ENCODE peak calls at places on chromosomes 7 and 10, in six cellular contexts. S is colonic mucosa, U is lower lobe of right lung, I is hepatocyte, D is vagina, T is fibroblast of lung. O is an unnamed sample.

GRCh38 chr10:114403545-114404161 is 649 bp downstream of the AFAP1L2 start:
- DNase-seq in S (peak; percentile 34), U (no peak), I (no peak), D (no peak), T (no peak), O (no peak)

GRCh38 chr7:112400141-112400540 is 50.1 kb upstream of the IFRD1 start:
- DNase-seq in S (no peak), U (no peak), I (no peak), D (no peak), T (no peak), O (peak; percentile 49)

GRCh38 chr7:41809487-41810257 is 106.8 kb upstream of the INHBA start:
- DNase-seq in S (no peak), U (peak; percentile 54), I (no peak), D (no peak), T (peak; percentile 44), O (no peak)

GRCh38 chr10:127041561-127041960 is 136.3 kb downstream of the DOCK1 start:
- DNase-seq in S (peak; percentile 7), U (no peak), I (no peak), D (no peak), T (peak; percentile 98), O (peak; percentile 91)

GRCh38 chr7:139947021-139947420 is 115.7 kb downstream of the PARP12 start:
- DNase-seq in S (no peak), U (no peak), I (no peak), D (no peak), T (no peak), O (no peak)

GRCh38 chr10:34470307-34470706 is 344.8 kb downstream of the PARD3 start:
- DNase-seq in S (no peak), U (no peak), I (no peak), D (no peak), T (no peak), O (no peak)

GRCh38 chr7:5422324-5423271 is 1.0 kb downstream of the TNRC18 start:
- DNase-seq in S (no peak), U (peak; percentile 63), I (peak; percentile 49), D (no peak), T (peak; percentile 35), O (peak; percentile 93)

GRCh38 chr10:48931188-48931587 is 8.5 kb downstream of the LRRC18 start:
- DNase-seq in S (no peak), U (no peak), I (no peak), D (peak; percentile 70), T (no peak), O (no peak)

GRCh38 chr7:123879628-123880027 is 34.7 kb downstream of the HYAL4 start:
- DNase-seq in S (no peak), U (no peak), I (no peak), D (no peak), T (no peak), O (no peak)

GRCh38 chr7:5222861-5223411 is 32.9 kb downstream of the WIPI2 start:
- DNase-seq in S (no peak), U (peak; percentile 85), I (peak; percentile 83), D (no peak), T (no peak), O (no peak)

GRCh38 chr7:66380285-66380888 is 175.3 kb downstream of the TPST1 start:
- DNase-seq in S (no peak), U (no peak), I (no peak), D (no peak), T (peak; percentile 20), O (no peak)

GRCh38 chr10:51832652-51833383 is 133.4 kb upstream of the CSTF2T start:
- DNase-seq in S (no peak), U (no peak), I (no peak), D (no peak), T (peak; percentile 81), O (peak; percentile 25)

GRCh38 chr10:21526952-21527633 is 1.6 kb upstream of the SKIDA1 start:
- DNase-seq in S (peak; percentile 64), U (peak; percentile 77), I (peak; percentile 77), D (no peak), T (peak; percentile 69), O (peak; percentile 92)

GRCh38 chr10:123245264-123245663 is 91.1 kb downstream of the BUB3 start:
- DNase-seq in S (no peak), U (no peak), I (no peak), D (no peak), T (no peak), O (peak; percentile 58)

GRCh38 chr7:99864041-99864440 is 12.8 kb downstream of the OR2AE1 start:
- DNase-seq in S (no peak), U (no peak), I (no peak), D (no peak), T (peak; percentile 8), O (no peak)

GRCh38 chr10:94524146-94524545 is 21.4 kb upstream of the HELLS start:
- DNase-seq in S (no peak), U (no peak), I (no peak), D (no peak), T (peak; percentile 47), O (peak; percentile 84)

GRCh38 chr7:6071406-6071805 is 40.2 kb downstream of the ANKRD61 start:
- DNase-seq in S (no peak), U (no peak), I (no peak), D (no peak), T (no peak), O (no peak)

GRCh38 chr7:93119191-93119905 is 1.6 kb upstream of the SAMD9 start:
- DNase-seq in S (no peak), U (no peak), I (no peak), D (no peak), T (no peak), O (no peak)

GRCh38 chr7:140326116-140326928 is 72.0 kb downstream of the SLC37A3 start:
- DNase-seq in S (peak; percentile 85), U (peak; percentile 67), I (peak; percentile 82), D (no peak), T (peak; percentile 77), O (peak; percentile 94)

GRCh38 chr7:11373546-11374142 is 400.0 kb downstream of the PHF14 start:
- DNase-seq in S (no peak), U (no peak), I (peak; percentile 26), D (no peak), T (peak; percentile 26), O (no peak)

GRCh38 chr10:49356945-49357344 is 38.9 kb downstream of the DRGX start:
- DNase-seq in S (no peak), U (no peak), I (no peak), D (no peak), T (no peak), O (no peak)

GRCh38 chr10:70926215-70927000 is 38.0 kb upstream of the PCBD1 start:
- DNase-seq in S (no peak), U (no peak), I (no peak), D (no peak), T (no peak), O (peak; percentile 78)

GRCh38 chr10:35328404-35329037 is 7.8 kb upstream of the CCNY start:
- DNase-seq in S (no peak), U (no peak), I (no peak), D (no peak), T (peak; percentile 60), O (peak; percentile 80)

GRCh38 chr7:105013818-105014724 is at the start of gene KMT2E:
- DNase-seq in S (peak; percentile 91), U (peak; percentile 93), I (peak; percentile 95), D (peak; percentile 92), T (peak; percentile 83), O (peak; percentile 92)

GRCh38 chr7:141675431-141676210 is 26.3 kb downstream of the DENND11 start:
- DNase-seq in S (no peak), U (no peak), I (no peak), D (no peak), T (no peak), O (peak; percentile 26)

GRCh38 chr10:46106410-46107255 is 60.6 kb upstream of the MSMB start:
- DNase-seq in S (peak; percentile 66), U (peak; percentile 78), I (peak; percentile 71), D (peak; percentile 86), T (peak; percentile 39), O (peak; percentile 85)
- TF ChIP-seq CTCF in S (no peak), U (no peak), I (no peak), D (no peak), T (no peak), O (no peak)

DNA sequence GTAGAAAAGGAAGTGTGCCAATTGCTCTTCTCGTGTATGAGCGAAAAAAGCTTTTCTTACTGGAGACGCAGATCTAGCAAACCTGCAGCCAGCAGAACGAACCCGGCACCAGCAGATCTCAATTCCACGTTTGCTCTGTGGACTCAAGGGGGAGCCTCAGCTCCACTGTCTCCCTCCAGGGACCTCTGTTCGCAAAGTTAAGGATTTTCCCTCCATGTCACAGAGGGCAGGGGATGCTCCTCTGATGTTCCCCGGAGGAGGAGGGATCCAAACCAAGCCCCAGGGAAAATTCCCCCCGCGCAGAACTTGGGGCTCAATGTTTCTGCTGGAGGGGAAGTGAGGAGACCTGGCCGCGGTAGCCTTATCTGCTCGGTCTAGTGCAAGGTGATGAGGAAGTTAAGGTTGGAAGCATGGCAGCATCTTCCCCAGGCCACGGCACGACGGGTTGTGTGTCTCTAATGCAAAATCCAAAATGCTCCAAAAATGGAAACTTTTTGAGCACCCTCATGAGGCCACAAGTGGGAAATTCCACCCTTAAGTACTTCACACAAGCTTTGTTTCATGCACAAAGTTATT is 9.0 kb downstream of the IQCE start:
- DNase-seq in S (no peak), U (peak; percentile 51), I (peak; percentile 52), D (no peak), T (peak; percentile 53), O (peak; percentile 83)
- H3K27ac ChIP-seq in S (no peak overlapping the region), U (no peak overlapping the region), I (no peak overlapping the region), D (no peak overlapping the region), T (no peak overlapping the region), O (no peak overlapping the region)

DNA sequence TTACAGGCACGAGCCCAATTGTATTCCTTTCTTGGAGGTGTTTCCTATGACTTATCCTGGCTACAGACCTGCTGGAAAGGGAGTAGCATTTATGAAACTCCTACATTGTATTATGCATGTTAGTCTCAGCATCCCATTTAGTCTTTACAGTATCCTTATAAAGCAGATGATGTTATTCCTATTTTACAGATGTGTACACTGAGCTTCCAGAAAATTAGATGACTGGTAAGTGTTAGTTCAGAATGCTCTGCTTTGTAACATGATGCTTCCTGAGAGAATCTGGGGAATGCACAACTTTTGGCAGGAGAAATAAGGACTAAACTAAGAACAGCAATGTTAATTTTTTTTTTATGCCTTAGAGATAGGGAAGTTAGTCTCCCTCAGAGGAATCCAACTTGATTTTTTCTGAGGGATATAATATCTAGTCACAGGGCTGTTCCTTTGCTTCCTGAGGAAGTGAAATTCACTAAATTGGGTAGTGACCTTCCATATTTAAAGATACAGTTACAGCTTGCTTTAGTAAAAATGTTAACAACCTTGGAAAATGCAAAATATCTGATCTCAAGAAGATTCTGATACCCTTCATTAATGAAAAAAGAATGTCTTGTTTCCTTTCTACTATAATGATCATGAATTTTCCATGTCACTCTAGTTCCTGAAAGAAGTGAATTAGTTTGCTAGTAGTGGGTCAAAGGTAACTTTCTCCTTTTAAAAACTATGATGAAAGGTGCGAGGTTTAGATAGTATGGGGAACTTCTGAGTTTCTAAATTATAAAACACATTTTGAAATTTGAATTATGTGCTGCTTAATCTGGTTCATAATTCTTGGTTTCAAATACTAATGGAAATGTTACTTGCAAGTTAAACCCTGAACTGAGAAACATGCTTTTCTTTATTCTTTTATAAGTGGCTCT is 194.0 kb upstream of the PRPS1L1 start:
- DNase-seq in S (no peak), U (no peak), I (no peak), D (no peak), T (peak; percentile 8), O (no peak)
- TF ChIP-seq CTCF in S (no peak), U (no peak), I (no peak), D (no peak), T (no peak), O (no peak)

DNA sequence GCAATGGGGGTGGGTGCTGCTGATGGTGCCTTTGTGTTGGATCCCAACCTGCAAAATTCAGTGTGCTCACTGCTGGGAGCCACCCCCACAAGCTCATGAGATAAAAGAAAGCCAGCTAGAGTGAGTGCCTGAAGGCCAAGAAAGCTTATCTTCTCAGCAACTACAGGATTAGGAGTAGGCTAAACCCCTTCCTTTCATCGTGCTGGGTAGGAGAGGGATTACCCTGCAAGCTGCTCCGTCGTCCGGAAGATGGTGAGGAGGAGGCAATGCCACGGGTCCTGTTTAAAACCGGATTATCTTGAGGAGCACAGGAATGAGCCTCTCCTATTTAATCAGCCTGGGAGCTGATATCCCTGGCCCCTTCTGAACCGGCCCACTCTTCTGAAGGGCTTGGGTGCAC is 258.0 kb downstream of the GALNT17 start:
- DNase-seq in S (no peak), U (no peak), I (no peak), D (no peak), T (no peak), O (peak; percentile 58)
- H3K27ac ChIP-seq in S (no peak overlapping the region), U (no peak overlapping the region), I (no peak overlapping the region), D (no peak overlapping the region), T (no peak overlapping the region), O (no peak overlapping the region)